ENCODE peak calls at places on chromosomes 2 and 18, in five cellular contexts. O is A549, C is IMR-90, Y is K562, G is SK-N-SH. W is an unnamed sample.

GRCh38 chr18:79797518-79798345 is at the start of gene KCNG2:
- DNase-seq in O (no peak), C (no peak), Y (no peak), G (peak; percentile 77), W (no peak)

GRCh38 chr18:78571063-78571785 is 408.4 kb upstream of the SALL3 start:
- DNase-seq in O (no peak), C (no peak), Y (no peak), G (no peak), W (no peak)

GRCh38 chr2:221360742-221361141 is 211.4 kb downstream of the EPHA4 start:
- DNase-seq in O (no peak), C (no peak), Y (no peak), G (no peak), W (no peak)

GRCh38 chr18:74062037-74062436 is 85.6 kb downstream of the FBXO15 start:
- DNase-seq in O (no peak), C (no peak), Y (no peak), G (no peak), W (no peak)

GRCh38 chr2:166419616-166419934 is 43.8 kb upstream of the SCN9A start:
- DNase-seq in O (no peak), C (peak; percentile 70), Y (peak; percentile 68), G (no peak), W (no peak)

GRCh38 chr18:8287184-8287885 is 321.9 kb upstream of the RAB12 start:
- DNase-seq in O (no peak), C (no peak), Y (no peak), G (no peak), W (no peak)

GRCh38 chr2:71223767-71224333 is 3.1 kb downstream of the PAIP2B start:
- DNase-seq in O (peak; percentile 38), C (peak; percentile 16), Y (peak; percentile 56), G (peak; percentile 52), W (no peak)

GRCh38 chr18:58447342-58448190 is 181.3 kb downstream of the ALPK2 start:
- DNase-seq in O (no peak), C (peak; percentile 36), Y (no peak), G (peak; percentile 45), W (no peak)

GRCh38 chr2:169091761-169092523 is 22.6 kb downstream of the DHRS9 start:
- DNase-seq in O (no peak), C (peak; percentile 15), Y (no peak), G (no peak), W (no peak)

GRCh38 chr2:207086136-207086535 is 79.6 kb downstream of the KLF7 start:
- DNase-seq in O (no peak), C (no peak), Y (no peak), G (no peak), W (no peak)
- TF ChIP-seq RCOR1 in O (no peak), C (no peak), Y (no peak), G (no peak), W (no peak)

GRCh38 chr2:178404380-178404767 is 46.6 kb downstream of the PRKRA start:
- DNase-seq in O (no peak), C (peak; percentile 95), Y (peak; percentile 62), G (no peak), W (peak; percentile 95)
- TF ChIP-seq RCOR1 in O (no peak), C (peak; percentile 93), Y (no peak), G (no peak), W (no peak)

GRCh38 chr18:52163478-52163877 is 176.5 kb upstream of the DCC start:
- DNase-seq in O (no peak), C (no peak), Y (no peak), G (no peak), W (no peak)
- TF ChIP-seq RCOR1 in O (no peak), C (no peak), Y (no peak), G (no peak), W (no peak)

DNA sequence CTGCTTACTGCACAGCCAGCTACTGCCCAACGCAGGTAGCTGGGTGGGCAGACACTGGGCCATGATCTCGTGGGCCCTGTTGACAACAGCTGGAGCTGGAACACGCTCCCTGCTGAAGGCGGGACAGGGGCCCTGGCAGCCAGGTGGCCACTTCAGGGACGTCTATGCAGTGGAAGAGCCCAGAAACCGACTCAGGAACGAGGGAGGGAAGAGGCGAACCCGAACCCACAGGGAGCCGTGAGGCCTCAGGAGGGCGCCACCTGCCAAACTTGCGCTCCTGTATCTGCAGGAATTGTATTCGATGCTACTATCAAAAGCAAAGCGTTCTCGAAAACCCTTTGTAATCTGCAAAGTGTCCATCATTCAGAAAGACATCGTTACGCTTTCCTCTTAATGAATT is 198.4 kb downstream of the EIPR1 start:
- DNase-seq in O (no peak), C (no peak), Y (peak; percentile 12), G (peak; percentile 74), W (no peak)
- TF ChIP-seq RCOR1 in O (no peak), C (no peak), Y (no peak), G (no peak), W (no peak)

DNA sequence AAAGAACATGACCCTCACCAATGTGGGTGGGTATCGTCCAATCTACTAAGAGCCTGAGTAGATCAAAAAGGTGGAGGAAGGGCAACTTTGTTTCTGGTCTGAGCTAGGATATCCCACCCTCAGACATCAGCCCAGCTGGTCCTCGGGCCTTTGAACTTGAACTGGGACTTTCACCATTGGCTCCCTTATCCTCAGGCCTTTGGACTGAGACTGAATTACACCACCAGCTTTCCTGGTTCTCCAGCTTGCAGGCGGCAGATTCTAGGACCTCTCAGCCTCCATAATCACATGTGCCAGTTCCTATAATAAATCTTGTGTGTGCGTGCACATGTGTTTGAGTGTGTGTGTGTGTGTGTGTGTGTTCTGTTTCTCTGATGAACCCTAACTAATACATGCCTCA is 10.6 kb downstream of the MGAT4A start:
- DNase-seq in O (no peak), C (no peak), Y (no peak), G (no peak), W (no peak)
- TF ChIP-seq RCOR1 in O (no peak), C (no peak), Y (no peak), G (no peak), W (no peak)

W was measured in GM12878.